ENCODE peak calls at places on chromosome 20, in nine cellular contexts. S, X, W, I, D, E, A, T and C are unnamed samples.
A peak's percentile ranks its signal among the peaks of the same experiment; 100 is the strongest.

GRCh38 chr20:60057123-60057865 is 99.1 kb downstream of the CDH26 start:
- DNase-seq in S (peak; percentile 82), X (peak; percentile 61), W (peak; percentile 75), I (peak; percentile 70), D (no peak), E (peak; percentile 51), A (peak; percentile 83), T (peak; percentile 59), C (peak; percentile 46)

GRCh38 chr20:18972251-18972876 is 158.8 kb downstream of the SCP2D1 start:
- DNase-seq in S (no peak), X (no peak), W (no peak), I (no peak), D (no peak), E (no peak), A (no peak), T (no peak), C (no peak)

GRCh38 chr20:51886891-51887608 is 84.7 kb upstream of the SALL4 start:
- DNase-seq in S (no peak), X (no peak), W (no peak), I (no peak), D (no peak), E (no peak), A (no peak), T (no peak), C (no peak)

GRCh38 chr20:33062750-33063149 is 9.0 kb downstream of the BPIFB3 start:
- DNase-seq in S (no peak), X (no peak), W (no peak), I (no peak), D (no peak), E (no peak), A (no peak), T (no peak), C (no peak)

GRCh38 chr20:7291946-7292345 is 524.5 kb downstream of the BMP2 start:
- DNase-seq in S (no peak), X (no peak), W (no peak), I (peak; percentile 5), D (no peak), E (no peak), A (no peak), T (no peak), C (no peak)

GRCh38 chr20:16580127-16580526 is 6.9 kb upstream of the KIF16B start:
- DNase-seq in S (peak; percentile 73), X (peak; percentile 89), W (no peak), I (peak; percentile 31), D (no peak), E (no peak), A (peak; percentile 90), T (no peak), C (peak; percentile 59)

GRCh38 chr20:57405236-57406016 is 14.2 kb downstream of the RBM38 start:
- DNase-seq in S (no peak), X (no peak), W (peak; percentile 42), I (no peak), D (no peak), E (no peak), A (no peak), T (no peak), C (no peak)

GRCh38 chr20:48619126-48620101 is 208.4 kb downstream of the PREX1 start:
- DNase-seq in S (no peak), X (no peak), W (peak; percentile 83), I (no peak), D (no peak), E (no peak), A (peak; percentile 26), T (no peak), C (no peak)

GRCh38 chr20:709421-709820 is 33.8 kb upstream of the SCRT2 start:
- DNase-seq in S (no peak), X (no peak), W (peak; percentile 76), I (no peak), D (no peak), E (no peak), A (peak; percentile 50), T (no peak), C (no peak)

GRCh38 chr20:58102744-58103516 is 125.5 kb downstream of the ANKRD60 start:
- DNase-seq in S (no peak), X (peak; percentile 61), W (no peak), I (peak; percentile 83), D (no peak), E (no peak), A (peak; percentile 40), T (no peak), C (no peak)

GRCh38 chr20:37378785-37379598 is 33.1 kb downstream of the SRC start:
- DNase-seq in S (no peak), X (peak; percentile 36), W (peak; percentile 48), I (peak; percentile 38), D (no peak), E (no peak), A (peak; percentile 60), T (no peak), C (peak; percentile 32)

GRCh38 chr20:33674294-33675126 is at the start of gene NECAB3:
- DNase-seq in S (peak; percentile 94), X (peak; percentile 34), W (peak; percentile 94), I (peak; percentile 54), D (no peak), E (no peak), A (peak; percentile 92), T (peak; percentile 44), C (no peak)

GRCh38 chr20:58576590-58576944 is 61.4 kb upstream of the APCDD1L start:
- DNase-seq in S (no peak), X (no peak), W (no peak), I (no peak), D (no peak), E (no peak), A (no peak), T (no peak), C (no peak)

GRCh38 chr20:48659888-48660287 is 167.9 kb downstream of the PREX1 start:
- DNase-seq in S (no peak), X (no peak), W (no peak), I (no peak), D (no peak), E (no peak), A (peak; percentile 60), T (no peak), C (no peak)

GRCh38 chr20:59044796-59045195 is 2.2 kb upstream of the PRELID3B start:
- DNase-seq in S (no peak), X (no peak), W (no peak), I (no peak), D (no peak), E (no peak), A (no peak), T (no peak), C (no peak)

GRCh38 chr20:50360921-50361320 is 149.3 kb upstream of the PTPN1 start:
- DNase-seq in S (no peak), X (no peak), W (no peak), I (no peak), D (no peak), E (no peak), A (no peak), T (no peak), C (no peak)

DNA sequence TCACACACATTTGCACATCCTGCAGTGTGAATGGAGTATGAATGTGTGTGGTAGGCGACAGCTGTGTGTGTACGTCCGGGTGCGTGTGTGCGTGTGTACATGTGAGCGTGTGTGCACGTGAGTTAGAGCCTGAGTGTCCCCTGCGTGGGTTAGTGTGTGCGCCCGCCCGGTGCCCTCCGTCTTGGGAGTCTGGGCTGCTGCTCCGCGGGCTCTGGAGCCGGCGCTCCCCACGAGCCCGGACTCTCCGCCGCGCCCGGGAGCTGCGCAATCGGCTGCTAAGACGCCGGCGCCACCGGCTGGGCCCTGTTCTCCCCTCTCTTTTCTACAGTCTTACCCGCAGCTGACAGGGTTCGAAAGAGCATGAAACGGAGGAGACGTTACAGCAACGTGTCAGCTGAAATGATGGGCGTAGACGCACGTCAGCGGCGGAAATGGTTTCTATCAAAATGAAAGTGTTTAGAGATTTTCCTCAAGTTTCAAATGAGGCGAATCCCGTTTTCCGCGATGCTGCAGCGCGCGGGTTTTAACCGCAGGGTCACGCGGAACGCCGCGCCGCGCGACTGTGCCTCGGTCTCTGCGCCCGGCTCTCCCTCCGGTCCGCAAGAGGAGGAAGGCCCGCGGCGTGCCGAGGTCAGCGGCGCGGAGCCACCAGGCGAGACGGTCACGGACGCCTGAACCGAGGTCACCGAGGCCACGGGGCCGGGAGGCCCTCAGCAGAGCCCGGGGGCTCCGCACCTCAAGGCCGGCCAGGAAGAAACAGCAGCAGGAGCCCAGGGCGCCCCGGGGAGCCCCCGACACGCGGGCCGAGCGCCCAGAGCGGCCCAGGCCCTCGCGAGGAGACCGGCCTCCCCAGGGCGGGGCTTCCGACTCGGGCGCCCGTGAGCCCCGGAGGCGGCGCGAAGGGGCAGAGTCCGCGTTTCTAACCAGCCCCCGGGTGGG is 95.3 kb upstream of the BHLHE23 start:
- DNase-seq in S (peak; percentile 63), X (peak; percentile 2), W (peak; percentile 68), I (peak; percentile 30), D (no peak), E (no peak), A (peak; percentile 61), T (peak; percentile 73), C (no peak)
- H3K4me3 ChIP-seq in S (peak overlapping the region; percentile 35), X (peak overlapping the region; percentile 44), W (peak overlapping the region; percentile 59), I (peak overlapping the region; percentile 37), D (peak overlapping the region; percentile 60), E (peak overlapping the region; percentile 41), A (peak overlapping the region; percentile 65), T (peak overlapping the region; percentile 82), C (peak overlapping the region; percentile 60)

DNA sequence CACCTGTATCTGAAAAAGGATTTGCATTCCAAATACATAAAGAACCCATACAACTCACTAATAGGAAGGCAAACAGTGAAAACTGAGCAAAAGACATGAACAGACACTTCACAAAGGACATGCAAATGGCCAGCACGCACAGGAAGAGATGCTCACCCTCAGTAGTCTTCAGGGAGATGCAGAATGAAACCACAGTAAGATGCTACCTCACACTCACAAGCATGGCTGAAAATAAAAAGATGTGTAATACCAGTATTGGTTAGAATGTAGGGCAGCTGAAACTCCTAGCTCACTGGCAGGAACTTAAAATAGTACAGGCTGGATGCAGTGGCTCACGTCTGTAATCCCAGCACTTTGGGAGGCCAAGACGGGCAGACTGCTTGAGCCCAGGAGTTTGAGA is 64.6 kb downstream of the SNX5 start:
- DNase-seq in S (no peak), X (no peak), W (no peak), I (no peak), D (no peak), E (no peak), A (no peak), T (peak; percentile 26), C (no peak)
- H3K4me3 ChIP-seq in S (no peak overlapping the region), X (no peak overlapping the region), W (no peak overlapping the region), I (no peak overlapping the region), D (no peak overlapping the region), E (no peak overlapping the region), A (no peak overlapping the region), T (no peak overlapping the region), C (no peak overlapping the region)

GRCh38 chr20:2619337-2619736 is 33.1 kb upstream of the NOP56 start:
- DNase-seq in S (no peak), X (no peak), W (no peak), I (no peak), D (no peak), E (no peak), A (no peak), T (no peak), C (no peak)
- H3K4me3 ChIP-seq in S (no peak overlapping the region), X (no peak overlapping the region), W (no peak overlapping the region), I (no peak overlapping the region), D (no peak overlapping the region), E (no peak overlapping the region), A (no peak overlapping the region), T (no peak overlapping the region), C (no peak overlapping the region)

DNA sequence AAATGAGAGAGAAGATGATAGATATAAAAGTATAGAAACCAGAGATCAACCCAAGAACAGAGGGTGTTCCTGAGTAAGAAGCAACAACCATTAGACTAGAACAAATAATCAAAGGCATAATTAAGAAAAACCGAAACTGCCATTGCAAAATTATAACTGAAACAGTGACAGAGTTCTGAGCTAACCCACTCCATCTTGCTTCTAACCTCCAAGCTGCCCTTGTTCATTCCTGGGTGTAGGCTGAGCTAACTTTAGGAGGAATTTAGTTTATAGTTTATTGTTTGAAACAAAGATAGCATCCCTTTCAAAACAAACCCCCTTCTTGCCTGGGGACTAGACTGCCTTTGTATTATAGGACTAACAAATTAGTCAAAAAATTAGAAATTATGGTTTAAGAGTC is 56.1 kb upstream of the PRND start:
- DNase-seq in S (no peak), X (no peak), W (no peak), I (no peak), D (no peak), E (no peak), A (no peak), T (no peak), C (no peak)
- H3K4me3 ChIP-seq in S (no peak overlapping the region), X (no peak overlapping the region), W (no peak overlapping the region), I (no peak overlapping the region), D (no peak overlapping the region), E (no peak overlapping the region), A (peak overlapping the region; percentile 21), T (peak overlapping the region; percentile 26), C (no peak overlapping the region)